ENCODE peak calls at places on chromosomes 11 and 22, in eight cellular contexts. E is adrenal gland; H is fibroblast of lung; X is skeletal muscle cell; L is esophagus muscularis mucosa; P is right atrium auricular region; V is CD8-positive, alpha-beta memory T cell; Z is right cardiac atrium. N is an unnamed sample.

GRCh38 chr11:1744879-1745700 is 5.3 kb downstream of the IFITM10 start:
- DNase-seq in E (peak), H (no peak), X (no peak), L (no peak), P (no peak), V (no peak), Z (peak), N (no peak)

GRCh38 chr22:20430641-20431519 is 6.7 kb downstream of the SCARF2 start:
- DNase-seq in E (peak), H (peak), X (no peak), L (no peak), P (peak), V (peak), Z (no peak), N (peak)

GRCh38 chr11:110833033-110833484 is 120.8 kb upstream of the ARHGAP20 start:
- DNase-seq in E (no peak), H (peak), X (peak), L (no peak), P (no peak), V (no peak), Z (no peak), N (no peak)

GRCh38 chr22:20268350-20269012 is 363 bp upstream of the RTN4R start:
- DNase-seq in E (peak), H (peak), X (no peak), L (no peak), P (no peak), V (peak), Z (peak), N (peak)

GRCh38 chr11:656866-657265 is 19.8 kb downstream of the DRD4 start:
- DNase-seq in E (no peak), H (no peak), X (no peak), L (no peak), P (no peak), V (no peak), Z (peak), N (peak)

GRCh38 chr11:37264060-37264459 is 666.0 kb upstream of the RAG2 start:
- DNase-seq in E (no peak), H (no peak), X (no peak), L (no peak), P (no peak), V (no peak), Z (no peak), N (no peak)

GRCh38 chr11:61028135-61028729 is 56.8 kb downstream of the CD6 start:
- DNase-seq in E (no peak), H (no peak), X (no peak), L (no peak), P (no peak), V (peak), Z (no peak), N (no peak)

GRCh38 chr11:69913591-69914285 is 94.5 kb upstream of the FGF3 start:
- DNase-seq in E (peak), H (no peak), X (no peak), L (no peak), P (no peak), V (no peak), Z (no peak), N (no peak)

GRCh38 chr11:93248602-93249001 is 50.8 kb upstream of the SLC36A4 start:
- DNase-seq in E (no peak), H (no peak), X (no peak), L (no peak), P (no peak), V (no peak), Z (no peak), N (no peak)

GRCh38 chr11:121625784-121626506 is 173.2 kb upstream of the SORL1-AS1 start:
- DNase-seq in E (no peak), H (no peak), X (peak), L (no peak), P (no peak), V (no peak), Z (peak), N (no peak)

GRCh38 chr11:5280582-5281102 is 10.9 kb upstream of the HBE1 start:
- DNase-seq in E (peak), H (peak), X (peak), L (no peak), P (peak), V (no peak), Z (peak), N (peak)

GRCh38 chr22:17754233-17754925 is 19.9 kb downstream of the BID start:
- DNase-seq in E (no peak), H (no peak), X (no peak), L (no peak), P (no peak), V (no peak), Z (peak), N (no peak)

GRCh38 chr11:105923814-105924213 is 98.2 kb downstream of the MSANTD4 start:
- DNase-seq in E (no peak), H (peak), X (no peak), L (no peak), P (no peak), V (no peak), Z (no peak), N (no peak)

GRCh38 chr22:25777870-25778269 is 35.9 kb downstream of the MYO18B start:
- DNase-seq in E (no peak), H (peak), X (no peak), L (no peak), P (no peak), V (no peak), Z (no peak), N (peak)

GRCh38 chr11:36102868-36103267 is 159.0 kb downstream of the LDLRAD3 start:
- DNase-seq in E (no peak), H (no peak), X (no peak), L (no peak), P (no peak), V (no peak), Z (no peak), N (no peak)

GRCh38 chr22:20228939-20229272 is 39.2 kb downstream of the RTN4R start:
- DNase-seq in E (no peak), H (no peak), X (no peak), L (no peak), P (no peak), V (no peak), Z (no peak), N (no peak)

GRCh38 chr11:12540913-12541587 is 133.2 kb upstream of the TEAD1 start:
- DNase-seq in E (peak), H (peak), X (peak), L (peak), P (peak), V (no peak), Z (no peak), N (no peak)

GRCh38 chr11:112364962-112365481 is 104.4 kb upstream of the PLET1 start:
- DNase-seq in E (no peak), H (peak), X (peak), L (no peak), P (no peak), V (no peak), Z (no peak), N (no peak)

GRCh38 chr11:121596195-121597145 is 143.7 kb upstream of the SORL1-AS1 start:
- DNase-seq in E (no peak), H (peak), X (no peak), L (no peak), P (no peak), V (no peak), Z (no peak), N (no peak)

GRCh38 chr11:71998061-71998460 is 648 bp upstream of the IL18BP start:
- DNase-seq in E (no peak), H (no peak), X (no peak), L (no peak), P (no peak), V (no peak), Z (no peak), N (no peak)

GRCh38 chr11:71999360-71999759 is 651 bp downstream of the IL18BP start:
- DNase-seq in E (peak), H (peak), X (no peak), L (no peak), P (no peak), V (no peak), Z (peak), N (peak)

GRCh38 chr11:71997594-71997993 is 1.1 kb upstream of the IL18BP start:
- DNase-seq in E (no peak), H (no peak), X (no peak), L (no peak), P (no peak), V (no peak), Z (no peak), N (no peak)

GRCh38 chr11:71999813-72000590 is 1.3 kb downstream of the IL18BP start:
- DNase-seq in E (peak), H (no peak), X (no peak), L (no peak), P (no peak), V (no peak), Z (no peak), N (no peak)

GRCh38 chr11:71998649-71999310 is at the start of gene IL18BP:
- DNase-seq in E (peak), H (no peak), X (no peak), L (no peak), P (no peak), V (peak), Z (peak), N (peak)
- H3K4me3 ChIP-seq in E (peak), H (no peak), X (no peak), L (peak), P (no peak), V (peak), Z (no peak), N (no peak)

GRCh38 chr11:84922836-84923235 is 704.3 kb downstream of the DLG2 start:
- DNase-seq in E (peak), H (no peak), X (no peak), L (no peak), P (no peak), V (no peak), Z (peak), N (no peak)
- H3K4me3 ChIP-seq in E (peak), H (no peak), X (peak), L (peak), P (peak), V (no peak), Z (peak), N (no peak)

GRCh38 chr11:84218318-84218717 is 932.2 kb upstream of the CCDC90B start:
- DNase-seq in E (no peak), H (peak), X (no peak), L (no peak), P (no peak), V (no peak), Z (no peak), N (no peak)

GRCh38 chr11:84215671-84216070 is 929.5 kb upstream of the CCDC90B start:
- DNase-seq in E (no peak), H (peak), X (no peak), L (no peak), P (no peak), V (no peak), Z (no peak), N (no peak)

GRCh38 chr11:84214557-84214956 is 928.4 kb upstream of the CCDC90B start:
- DNase-seq in E (no peak), H (no peak), X (no peak), L (no peak), P (no peak), V (no peak), Z (no peak), N (no peak)

GRCh38 chr11:84212467-84213390 is 926.6 kb upstream of the CCDC90B start:
- DNase-seq in E (no peak), H (peak), X (no peak), L (no peak), P (no peak), V (no peak), Z (peak), N (no peak)
- H3K4me3 ChIP-seq in E (no peak), H (no peak), X (no peak), L (no peak), P (no peak), V (no peak), Z (no peak), N (no peak)

DNA sequence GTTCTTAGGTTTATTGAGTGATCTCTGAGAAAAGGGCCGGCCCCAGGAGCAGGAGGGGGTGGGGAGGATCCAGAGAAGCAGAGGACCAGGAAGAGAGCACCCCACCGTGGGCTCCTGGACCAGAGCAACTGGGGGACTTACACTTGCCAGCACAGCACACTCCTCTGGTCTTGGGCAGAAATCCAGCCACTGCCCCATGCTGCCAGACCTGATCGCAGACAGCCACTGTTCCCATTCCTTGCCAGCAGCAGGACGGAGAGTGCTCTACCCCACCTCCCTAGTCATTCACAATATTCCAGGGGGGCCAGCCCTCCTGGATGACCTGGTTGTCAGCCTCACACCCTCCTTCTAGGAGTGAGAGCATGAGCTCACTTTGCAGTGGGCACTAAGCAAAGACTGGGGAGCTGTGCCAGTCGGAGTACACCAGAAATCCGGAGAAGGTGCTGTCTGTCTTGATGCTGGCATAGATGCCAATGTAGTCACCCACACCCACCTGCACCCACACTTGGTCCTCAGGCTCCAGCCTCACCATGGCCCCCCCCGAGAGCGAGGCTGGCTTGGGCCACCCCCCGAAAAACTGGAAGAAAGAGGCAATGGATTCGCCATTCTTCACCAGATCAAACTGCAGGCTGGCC is 1.6 kb downstream of the C1QTNF5 start:
- DNase-seq in E (no peak), H (no peak), X (no peak), L (no peak), P (no peak), V (no peak), Z (peak), N (no peak)
- H3K4me3 ChIP-seq in E (peak), H (peak), X (peak), L (peak), P (peak), V (no peak), Z (peak), N (no peak)

DNA sequence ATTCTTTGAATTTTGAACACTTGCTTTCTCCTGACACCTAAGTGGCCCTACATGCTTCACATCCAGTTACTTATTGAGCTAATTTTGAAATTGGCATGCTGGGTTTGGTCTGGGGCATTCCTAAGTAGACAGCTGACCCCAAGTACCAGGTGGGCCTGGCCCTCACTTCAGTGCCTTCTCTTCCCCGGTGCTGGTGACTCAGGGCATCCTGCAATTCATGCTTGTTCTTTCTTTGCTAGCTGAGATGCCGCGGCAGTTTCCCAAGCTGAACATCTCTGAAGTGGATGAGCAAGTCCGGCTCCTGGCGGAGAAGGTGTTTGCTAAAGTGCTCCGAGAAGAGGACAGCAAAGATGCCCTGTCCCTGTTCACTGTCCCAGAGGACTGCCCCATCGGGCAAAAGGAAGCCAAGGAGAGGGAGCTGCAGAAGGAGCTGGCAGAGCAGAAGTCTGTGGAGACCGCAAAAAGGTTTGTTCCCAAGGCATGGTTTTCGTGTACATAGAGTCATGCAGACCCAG is 6.3 kb downstream of the AMPD3 start:
- DNase-seq in E (no peak), H (no peak), X (no peak), L (no peak), P (no peak), V (no peak), Z (no peak), N (no peak)
- H3K4me3 ChIP-seq in E (no peak), H (no peak), X (no peak), L (no peak), P (no peak), V (no peak), Z (no peak), N (no peak)

DNA sequence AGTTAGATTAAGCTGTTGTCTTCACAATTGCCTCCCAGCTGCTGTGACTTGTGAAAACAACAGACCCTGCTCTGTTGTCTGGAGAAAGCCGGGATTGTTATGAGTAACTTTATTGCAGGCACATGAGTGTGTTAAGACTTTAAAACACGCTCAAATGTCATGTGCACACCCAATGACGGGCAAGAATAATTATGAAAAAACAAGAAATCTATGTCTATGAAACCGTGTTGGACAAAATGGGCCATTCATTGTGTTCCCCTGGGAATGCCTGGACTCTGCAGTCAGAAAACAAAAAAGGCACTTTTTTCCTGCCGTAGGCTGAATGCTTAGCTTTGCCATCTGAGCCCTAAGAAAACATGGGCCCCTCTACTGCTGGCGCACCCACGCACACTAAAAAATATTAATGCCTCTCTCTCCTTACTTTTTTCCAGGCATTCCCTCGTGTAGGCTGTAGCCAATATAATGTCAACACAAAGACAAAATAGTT is 208.0 kb downstream of the SOX6 start:
- DNase-seq in E (no peak), H (no peak), X (peak), L (no peak), P (no peak), V (no peak), Z (peak), N (no peak)
- H3K4me3 ChIP-seq in E (no peak), H (no peak), X (no peak), L (no peak), P (no peak), V (no peak), Z (no peak), N (no peak)

DNA sequence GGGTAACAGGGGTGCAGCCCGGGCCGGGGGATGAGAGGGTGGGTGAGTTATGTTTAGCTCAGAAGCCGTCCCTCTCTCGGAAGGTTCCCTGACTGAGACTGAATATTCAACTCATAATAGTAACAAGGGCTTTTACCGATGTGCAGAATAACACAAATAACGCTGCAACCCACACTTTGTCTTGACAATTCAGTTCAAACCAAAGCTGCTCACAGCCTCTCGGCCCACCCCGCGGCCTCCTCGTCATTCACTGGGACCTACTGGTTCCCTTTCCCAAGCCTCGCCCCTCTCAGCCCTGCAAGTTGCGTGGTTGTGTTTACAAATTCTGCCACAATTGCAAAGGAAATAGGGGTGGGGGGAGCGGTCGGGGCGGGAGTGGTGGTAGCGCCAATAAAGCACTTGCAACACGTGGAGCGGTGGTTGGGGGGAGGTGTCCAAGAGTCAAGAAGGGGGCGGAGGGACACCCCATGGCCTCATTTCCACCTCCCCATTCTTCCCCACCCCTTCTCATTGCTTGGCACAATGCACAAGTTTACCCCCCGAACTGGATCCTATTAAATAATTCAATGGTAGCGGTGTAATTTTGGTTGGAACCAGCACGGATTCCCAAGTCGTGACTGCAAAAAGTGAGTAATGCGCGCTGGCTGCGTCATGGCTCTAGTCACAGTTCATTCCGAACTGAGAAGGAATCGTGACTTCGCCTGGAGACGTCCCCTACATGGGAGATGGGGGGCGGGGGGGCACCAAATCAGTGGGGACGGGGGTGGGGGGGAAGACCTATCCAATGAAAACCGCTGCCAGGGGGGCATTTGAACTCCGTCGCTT is 102.0 kb upstream of the HSD17B12 start:
- DNase-seq in E (peak), H (peak), X (no peak), L (no peak), P (no peak), V (no peak), Z (no peak), N (no peak)
- H3K4me3 ChIP-seq in E (peak), H (no peak), X (peak), L (peak), P (peak), V (no peak), Z (peak), N (no peak)

GRCh38 chr11:34013893-34014571 is 37.5 kb upstream of the CAPRIN1 start:
- DNase-seq in E (no peak), H (no peak), X (no peak), L (no peak), P (no peak), V (no peak), Z (no peak), N (peak)
- H3K4me3 ChIP-seq in E (no peak), H (no peak), X (no peak), L (no peak), P (no peak), V (no peak), Z (no peak), N (no peak)

DNA sequence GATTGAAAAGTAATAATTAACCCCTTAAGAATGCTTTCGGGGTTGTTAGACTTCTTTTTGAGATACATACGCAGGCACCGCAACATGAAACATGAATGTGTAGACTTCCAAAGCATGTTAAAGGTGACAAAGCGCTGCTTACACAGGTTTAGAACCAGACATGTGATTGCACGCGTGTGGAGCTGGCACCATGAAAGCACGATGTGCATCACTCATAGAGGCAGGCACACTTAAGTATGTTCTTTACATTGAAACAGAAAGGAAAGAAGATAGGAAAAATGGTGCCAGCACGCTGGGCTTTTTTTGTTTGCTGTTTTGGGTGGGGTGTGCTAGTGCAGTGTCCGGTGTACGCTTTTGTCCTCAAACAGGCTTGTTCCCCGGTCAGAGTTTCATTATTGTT is 83.6 kb upstream of the PPARA start:
- DNase-seq in E (peak), H (peak), X (no peak), L (no peak), P (no peak), V (no peak), Z (peak), N (peak)
- H3K4me3 ChIP-seq in E (peak), H (peak), X (no peak), L (peak), P (peak), V (no peak), Z (peak), N (no peak)

GRCh38 chr11:73184953-73185671 is 33.0 kb upstream of the P2RY2 start:
- DNase-seq in E (peak), H (peak), X (no peak), L (no peak), P (peak), V (peak), Z (peak), N (peak)
- H3K4me3 ChIP-seq in E (no peak), H (no peak), X (no peak), L (no peak), P (no peak), V (no peak), Z (no peak), N (no peak)

N was measured in small intestine.